ENCODE peak calls at places on chromosomes 3 and 15, in six cellular contexts. One of them, this sample, is unnamed.

GRCh38 chr3:197960694-197961581 is 921 bp downstream of the LMLN start:
- DNase-seq in activated T-cell treated with anti-CD3 and anti-CD28 coated beads, Interleukin-2, amount 50 U/mL, for 1 hour: no peak
- DNase-seq in caudate nucleus: no peak
- DNase-seq in GM13976: no peak
- DNase-seq in uterus: no peak
- DNase-seq in psoas muscle: no peak
- DNase-seq in this sample: no peak

GRCh38 chr15:42059661-42060476 is 34.5 kb downstream of the PLA2G4D start:
- DNase-seq in activated T-cell treated with anti-CD3 and anti-CD28 coated beads, Interleukin-2, amount 50 U/mL, for 1 hour: peak
- DNase-seq in caudate nucleus: no peak
- DNase-seq in GM13976: peak
- DNase-seq in uterus: no peak
- DNase-seq in psoas muscle: no peak
- DNase-seq in this sample: peak

GRCh38 chr15:74543583-74543982 is 2.6 kb downstream of the ARID3B start:
- DNase-seq in activated T-cell treated with anti-CD3 and anti-CD28 coated beads, Interleukin-2, amount 50 U/mL, for 1 hour: peak
- DNase-seq in caudate nucleus: no peak
- DNase-seq in GM13976: no peak
- DNase-seq in uterus: no peak
- DNase-seq in psoas muscle: no peak
- DNase-seq in this sample: no peak

GRCh38 chr15:98923159-98923558 is 84.4 kb downstream of the PGPEP1L start:
- DNase-seq in activated T-cell treated with anti-CD3 and anti-CD28 coated beads, Interleukin-2, amount 50 U/mL, for 1 hour: no peak
- DNase-seq in caudate nucleus: no peak
- DNase-seq in GM13976: no peak
- DNase-seq in uterus: no peak
- DNase-seq in psoas muscle: no peak
- DNase-seq in this sample: no peak

GRCh38 chr3:144344925-144345548 is 373.4 kb downstream of the DIPK2A start:
- DNase-seq in activated T-cell treated with anti-CD3 and anti-CD28 coated beads, Interleukin-2, amount 50 U/mL, for 1 hour: no peak
- DNase-seq in caudate nucleus: no peak
- DNase-seq in GM13976: no peak
- DNase-seq in uterus: no peak
- DNase-seq in psoas muscle: no peak
- DNase-seq in this sample: no peak

GRCh38 chr3:192834428-192834827 is 83.2 kb downstream of the MB21D2 start:
- DNase-seq in activated T-cell treated with anti-CD3 and anti-CD28 coated beads, Interleukin-2, amount 50 U/mL, for 1 hour: no peak
- DNase-seq in caudate nucleus: no peak
- DNase-seq in GM13976: no peak
- DNase-seq in uterus: no peak
- DNase-seq in psoas muscle: no peak
- DNase-seq in this sample: no peak

GRCh38 chr15:78255421-78256043 is 8.8 kb upstream of the DNAJA4 start:
- DNase-seq in activated T-cell treated with anti-CD3 and anti-CD28 coated beads, Interleukin-2, amount 50 U/mL, for 1 hour: no peak
- DNase-seq in caudate nucleus: no peak
- DNase-seq in GM13976: no peak
- DNase-seq in uterus: no peak
- DNase-seq in psoas muscle: no peak
- DNase-seq in this sample: no peak

GRCh38 chr15:87653646-87654045 is 602.9 kb downstream of the NTRK3 start:
- DNase-seq in activated T-cell treated with anti-CD3 and anti-CD28 coated beads, Interleukin-2, amount 50 U/mL, for 1 hour: no peak
- DNase-seq in caudate nucleus: no peak
- DNase-seq in GM13976: no peak
- DNase-seq in uterus: no peak
- DNase-seq in psoas muscle: no peak
- DNase-seq in this sample: no peak

GRCh38 chr3:169430687-169431404 is 232.7 kb downstream of the MECOM start:
- DNase-seq in activated T-cell treated with anti-CD3 and anti-CD28 coated beads, Interleukin-2, amount 50 U/mL, for 1 hour: no peak
- DNase-seq in caudate nucleus: no peak
- DNase-seq in GM13976: no peak
- DNase-seq in uterus: peak
- DNase-seq in psoas muscle: no peak
- DNase-seq in this sample: no peak

GRCh38 chr3:197748597-197749314 is 927 bp upstream of the FYTTD1 start:
- DNase-seq in activated T-cell treated with anti-CD3 and anti-CD28 coated beads, Interleukin-2, amount 50 U/mL, for 1 hour: no peak
- DNase-seq in caudate nucleus: no peak
- DNase-seq in GM13976: no peak
- DNase-seq in uterus: no peak
- DNase-seq in psoas muscle: no peak
- DNase-seq in this sample: no peak

GRCh38 chr15:98719169-98719515 is 70.8 kb downstream of the IGF1R start:
- DNase-seq in activated T-cell treated with anti-CD3 and anti-CD28 coated beads, Interleukin-2, amount 50 U/mL, for 1 hour: no peak
- DNase-seq in caudate nucleus: no peak
- DNase-seq in GM13976: no peak
- DNase-seq in uterus: no peak
- DNase-seq in psoas muscle: no peak
- DNase-seq in this sample: no peak

GRCh38 chr15:47184405-47185221 is 532.7 kb upstream of the SEMA6D start:
- DNase-seq in activated T-cell treated with anti-CD3 and anti-CD28 coated beads, Interleukin-2, amount 50 U/mL, for 1 hour: no peak
- DNase-seq in caudate nucleus: no peak
- DNase-seq in GM13976: peak
- DNase-seq in uterus: no peak
- DNase-seq in psoas muscle: no peak
- DNase-seq in this sample: no peak

GRCh38 chr15:67120839-67121540 is 55.6 kb downstream of the SMAD3 start:
- DNase-seq in activated T-cell treated with anti-CD3 and anti-CD28 coated beads, Interleukin-2, amount 50 U/mL, for 1 hour: peak
- DNase-seq in caudate nucleus: peak
- DNase-seq in GM13976: peak
- DNase-seq in uterus: peak
- DNase-seq in psoas muscle: peak
- DNase-seq in this sample: peak

This sample was measured in GM13977.